ENCODE peak calls at places on chromosome 22, in nine cellular contexts. H, D, G, M, Y, K, L, F and A are unnamed samples. For H3K9me3, the result is how much of the 10 kb centered on the place peaks cover.

GRCh38 chr22:27913162-27913741 is 5.8 kb downstream of the PITPNB start:
- DNase-seq in H (no peak), D (peak), G (no peak), M (no peak), Y (no peak), K (no peak), L (no peak), F (no peak), A (no peak)

GRCh38 chr22:27299181-27300085 is 502.1 kb downstream of the MN1 start:
- DNase-seq in H (no peak), D (peak), G (no peak), M (no peak), Y (no peak), K (no peak), L (no peak), F (no peak), A (no peak)

GRCh38 chr22:33785283-33785991 is 134.8 kb downstream of the LARGE1 start:
- DNase-seq in H (peak), D (peak), G (no peak), M (no peak), Y (no peak), K (no peak), L (no peak), F (no peak), A (no peak)

GRCh38 chr22:42000466-42000865 is 1.9 kb downstream of the WBP2NL start:
- DNase-seq in H (no peak), D (no peak), G (no peak), M (no peak), Y (no peak), K (no peak), L (no peak), F (no peak), A (no peak)

GRCh38 chr22:33271390-33272161 is 213.4 kb upstream of the SYN3 start:
- DNase-seq in H (no peak), D (no peak), G (peak), M (no peak), Y (peak), K (no peak), L (no peak), F (no peak), A (no peak)

GRCh38 chr22:40597541-40598453 is 38.7 kb downstream of the MRTFA start:
- DNase-seq in H (no peak), D (no peak), G (peak), M (no peak), Y (no peak), K (no peak), L (no peak), F (no peak), A (no peak)

GRCh38 chr22:40806711-40807110 is 12.4 kb downstream of the SLC25A17 start:
- DNase-seq in H (no peak), D (no peak), G (no peak), M (no peak), Y (no peak), K (no peak), L (no peak), F (no peak), A (no peak)

GRCh38 chr22:44243761-44244160 is 63.0 kb downstream of the PARVG start:
- DNase-seq in H (no peak), D (no peak), G (peak), M (no peak), Y (no peak), K (no peak), L (no peak), F (no peak), A (no peak)

GRCh38 chr22:41491379-41492100 is 22.6 kb downstream of the ACO2 start:
- DNase-seq in H (no peak), D (no peak), G (no peak), M (no peak), Y (no peak), K (no peak), L (peak), F (no peak), A (no peak)

GRCh38 chr22:42062506-42063190 is 8.0 kb downstream of the NAGA start:
- DNase-seq in H (no peak), D (no peak), G (no peak), M (peak), Y (no peak), K (no peak), L (no peak), F (no peak), A (no peak)

DNA sequence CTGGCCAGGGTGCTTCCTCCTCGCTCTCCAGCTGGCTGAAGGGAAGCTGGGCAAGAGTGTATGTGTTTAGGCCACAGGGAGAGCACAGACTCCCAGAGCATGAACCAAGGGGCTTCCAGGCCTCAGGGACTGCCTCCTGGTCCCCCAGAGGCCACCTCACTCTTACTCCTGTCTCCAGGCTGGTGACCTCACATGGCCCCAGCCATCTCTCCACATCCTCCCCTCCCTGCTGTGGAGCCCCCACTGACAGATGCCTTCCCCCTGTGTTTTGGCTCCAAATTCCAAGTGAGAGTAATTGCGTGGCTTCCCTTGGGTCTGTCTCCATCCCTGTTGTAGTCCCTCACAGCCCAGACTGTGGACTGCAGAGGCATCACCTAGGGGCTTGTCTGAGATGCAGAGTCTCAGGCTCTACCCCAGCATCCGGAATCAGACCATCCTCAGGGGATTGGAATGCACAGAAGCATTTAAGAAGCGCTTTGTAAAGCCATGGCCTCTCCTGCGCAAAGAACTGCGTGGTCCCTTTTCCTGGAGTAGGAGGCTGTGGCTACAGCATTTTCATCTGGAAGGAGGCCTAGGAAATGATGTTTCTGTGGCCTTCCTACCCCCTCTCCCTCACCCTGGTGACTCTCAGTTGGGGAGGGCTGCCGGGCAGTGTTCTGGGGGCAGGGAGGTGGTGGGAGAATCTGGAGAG is 91.1 kb downstream of the ATXN10 start:
- DNase-seq in H (no peak), D (no peak), G (no peak), M (no peak), Y (no peak), K (no peak), L (no peak), F (no peak), A (no peak)
- H3K27ac ChIP-seq in H (no peak), D (no peak), G (no peak), M (no peak), Y (no peak), K (no peak), L (peak), F (no peak), A (no peak)

GRCh38 chr22:49205401-49205800 is 622.3 kb downstream of the BRD1 start:
- DNase-seq in H (no peak), D (no peak), G (peak), M (peak), Y (no peak), K (peak), L (peak), F (no peak), A (no peak)

GRCh38 chr22:49203091-49203862 is 624.4 kb downstream of the BRD1 start:
- DNase-seq in H (no peak), D (peak), G (peak), M (peak), Y (no peak), K (peak), L (peak), F (no peak), A (no peak)

GRCh38 chr22:49206281-49206680 is 621.4 kb downstream of the BRD1 start:
- DNase-seq in H (no peak), D (no peak), G (peak), M (peak), Y (no peak), K (peak), L (peak), F (no peak), A (no peak)

GRCh38 chr22:49203863-49204598 is 623.6 kb downstream of the BRD1 start:
- DNase-seq in H (no peak), D (no peak), G (peak), M (peak), Y (no peak), K (peak), L (peak), F (no peak), A (no peak)

GRCh38 chr22:49204599-49205214 is 623.0 kb downstream of the BRD1 start:
- DNase-seq in H (no peak), D (no peak), G (peak), M (peak), Y (no peak), K (no peak), L (peak), F (no peak), A (no peak)
- H3K9me3 ChIP-seq in H (under half), D (under half), G (under half), M (under half), Y (under half), K (under half), L (under half), F (under half), A (under half)

GRCh38 chr22:31313366-31314147 is 21.3 kb upstream of the PIK3IP1 start:
- DNase-seq in H (peak), D (peak), G (peak), M (peak), Y (peak), K (no peak), L (peak), F (peak), A (peak)
- TF ChIP-seq POLR2AphosphoS5 in H (no peak), D (no peak), G (peak), M (peak), Y (no peak), K (no peak), L (peak), F (no peak), A (peak)

GRCh38 chr22:24807284-24807950 is 1.4 kb downstream of the SGSM1 start:
- DNase-seq in H (no peak), D (peak), G (no peak), M (no peak), Y (peak), K (no peak), L (no peak), F (no peak), A (no peak)
- H3K27ac ChIP-seq in H (no peak), D (no peak), G (peak), M (no peak), Y (peak), K (peak), L (peak), F (no peak), A (peak)

GRCh38 chr22:48884292-48884691 is 943.4 kb downstream of the BRD1 start:
- DNase-seq in H (no peak), D (no peak), G (no peak), M (peak), Y (no peak), K (no peak), L (peak), F (no peak), A (no peak)

GRCh38 chr22:48886604-48887393 is 940.9 kb downstream of the BRD1 start:
- DNase-seq in H (no peak), D (no peak), G (no peak), M (peak), Y (no peak), K (no peak), L (peak), F (no peak), A (no peak)

GRCh38 chr22:48885271-48885918 is 942.3 kb downstream of the BRD1 start:
- DNase-seq in H (no peak), D (no peak), G (no peak), M (peak), Y (no peak), K (no peak), L (peak), F (no peak), A (no peak)

GRCh38 chr22:48884786-48885185 is 942.9 kb downstream of the BRD1 start:
- DNase-seq in H (no peak), D (no peak), G (no peak), M (peak), Y (no peak), K (no peak), L (peak), F (no peak), A (no peak)

GRCh38 chr22:48885919-48886305 is 941.8 kb downstream of the BRD1 start:
- DNase-seq in H (no peak), D (no peak), G (no peak), M (peak), Y (no peak), K (no peak), L (peak), F (no peak), A (no peak)
- H3K9me3 ChIP-seq in H (under half), D (under half), G (under half), M (under half), Y (under half), K (under half), L (under half), F (under half), A (under half)

GRCh38 chr22:38569972-38570840 is at the start of gene DMC1:
- DNase-seq in H (peak), D (peak), G (peak), M (peak), Y (peak), K (peak), L (peak), F (peak), A (peak)

GRCh38 chr22:38567531-38568245 is 2.3 kb downstream of the DMC1 start:
- DNase-seq in H (no peak), D (no peak), G (no peak), M (no peak), Y (no peak), K (no peak), L (no peak), F (no peak), A (no peak)

GRCh38 chr22:38572065-38572464 is 2.1 kb upstream of the DMC1 start:
- DNase-seq in H (peak), D (peak), G (no peak), M (no peak), Y (peak), K (no peak), L (no peak), F (peak), A (peak)

GRCh38 chr22:38569181-38569971 is 607 bp downstream of the DMC1 start:
- DNase-seq in H (no peak), D (peak), G (no peak), M (peak), Y (peak), K (no peak), L (peak), F (no peak), A (no peak)

GRCh38 chr22:38570841-38571364 is 920 bp upstream of the DMC1 start:
- DNase-seq in H (no peak), D (peak), G (peak), M (peak), Y (peak), K (no peak), L (peak), F (peak), A (no peak)
- TF ChIP-seq POLR2AphosphoS5 in H (no peak), D (no peak), G (no peak), M (no peak), Y (peak), K (no peak), L (no peak), F (no peak), A (peak)

DNA sequence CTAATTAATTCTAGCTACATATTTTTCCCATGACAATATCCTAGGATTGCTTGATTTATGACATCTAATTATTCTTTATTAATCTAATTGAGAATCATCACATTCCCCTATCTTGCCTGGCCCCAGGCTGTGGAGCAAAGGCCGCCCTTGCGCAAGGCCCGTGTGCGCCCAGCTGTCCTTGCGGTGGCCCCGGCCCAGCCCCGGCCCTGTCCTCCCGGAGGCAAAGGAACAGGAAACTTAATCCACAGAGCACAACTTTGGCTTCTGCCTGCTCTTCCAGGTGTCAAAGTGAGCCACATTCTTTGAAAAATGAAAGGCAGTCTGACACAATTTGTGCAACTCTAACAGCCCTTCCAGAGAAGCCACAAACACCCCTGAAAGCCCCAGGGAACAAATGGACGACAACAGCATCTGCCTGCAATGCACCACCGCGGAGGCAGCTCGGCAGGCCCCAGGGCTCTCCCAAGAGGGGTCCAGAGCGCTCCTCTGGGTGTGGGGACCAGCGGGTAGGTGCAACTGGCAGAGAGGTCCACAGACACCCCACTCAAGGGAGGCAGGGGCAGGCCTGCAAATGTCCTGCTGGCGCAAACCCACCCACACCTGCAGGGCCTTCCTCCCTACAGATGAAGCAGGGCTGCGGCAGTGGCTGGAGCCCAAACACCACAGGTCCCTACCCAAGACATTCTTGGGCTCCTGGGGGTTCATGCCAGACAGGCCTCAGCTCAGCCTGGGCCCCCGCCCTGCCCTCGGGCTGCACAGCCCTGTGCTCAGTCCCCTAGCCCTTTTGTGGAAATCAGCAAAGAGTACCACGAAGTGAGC is 30.3 kb downstream of the GNB1L start:
- DNase-seq in H (peak), D (no peak), G (peak), M (no peak), Y (no peak), K (no peak), L (peak), F (no peak), A (no peak)
- H3K27ac ChIP-seq in H (peak), D (no peak), G (no peak), M (no peak), Y (no peak), K (no peak), L (no peak), F (no peak), A (no peak)

DNA sequence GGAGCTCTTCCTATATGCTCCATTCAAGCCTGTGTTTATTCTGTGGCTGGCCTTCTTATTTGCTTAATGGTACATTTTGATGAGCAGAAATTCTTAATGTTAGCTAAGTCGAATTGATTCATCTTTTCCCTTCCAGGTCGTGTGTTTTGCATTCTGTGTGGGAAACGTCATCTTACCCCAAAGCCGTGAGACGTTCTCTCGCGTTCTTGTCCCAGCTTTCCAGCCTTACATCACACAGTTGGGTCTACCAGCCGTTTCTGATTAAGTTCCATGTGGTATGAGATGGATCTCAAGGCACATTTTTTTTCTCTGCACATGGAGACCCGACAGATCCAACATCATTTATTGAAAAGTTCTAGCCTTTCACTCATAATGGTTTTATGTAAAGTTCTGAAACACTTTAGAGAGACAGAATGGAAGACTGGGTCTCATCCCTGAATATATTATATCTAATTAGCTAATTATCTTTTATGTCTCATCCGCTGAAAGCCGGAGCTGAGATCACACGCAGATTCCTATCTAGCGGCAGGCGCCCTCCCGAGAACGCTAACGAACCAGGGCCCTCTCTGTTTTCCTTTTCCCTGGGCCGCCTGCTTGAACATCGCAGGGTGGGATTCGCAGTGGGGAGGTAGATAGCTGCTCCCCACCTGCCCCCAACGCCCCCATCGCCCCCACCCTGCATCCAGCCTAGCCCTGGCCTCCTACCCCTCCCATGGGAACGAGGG is 1162.2 kb downstream of the BRD1 start:
- DNase-seq in H (no peak), D (peak), G (no peak), M (no peak), Y (no peak), K (no peak), L (no peak), F (no peak), A (no peak)
- H3K9me3 ChIP-seq in H (under half), D (under half), G (under half), M (under half), Y (under half), K (under half), L (under half), F (under half), A (under half)

GRCh38 chr22:37669586-37669985 is 5.8 kb upstream of the LGALS1 start:
- DNase-seq in H (no peak), D (no peak), G (no peak), M (no peak), Y (no peak), K (no peak), L (no peak), F (no peak), A (no peak)
- TF ChIP-seq POLR2AphosphoS5 in H (no peak), D (no peak), G (peak), M (no peak), Y (no peak), K (no peak), L (no peak), F (no peak), A (no peak)